ENCODE peak calls at places on chromosomes 16 and 17, in four cellular contexts. X is GM23338, R is PC-3, Z is HCT116. B is an unnamed sample. For H3K9me2, the result is how much of the 10 kb centered on the place peaks cover.

GRCh38 chr16:77148121-77148520 is 42.9 kb upstream of the MON1B start:
- DNase-seq in X (no peak), R (no peak), Z (no peak), B (no peak)

GRCh38 chr16:82008957-82009592 is 2.2 kb downstream of the SDR42E1 start:
- DNase-seq in X (no peak), R (no peak), Z (no peak), B (no peak)

GRCh38 chr17:42520540-42520951 is 15.5 kb upstream of the NAGLU start:
- DNase-seq in X (peak), R (no peak), Z (no peak), B (no peak)

GRCh38 chr17:50556803-50557202 is 3.7 kb upstream of the CACNA1G start:
- DNase-seq in X (no peak), R (no peak), Z (no peak), B (no peak)

GRCh38 chr17:78818932-78819331 is 21.7 kb downstream of the USP36 start:
- DNase-seq in X (no peak), R (no peak), Z (no peak), B (no peak)

GRCh38 chr17:75979705-75980187 is 706 bp downstream of the TEN1 start:
- DNase-seq in X (no peak), R (no peak), Z (no peak), B (no peak)

GRCh38 chr16:17084134-17084533 is 386.6 kb downstream of the XYLT1 start:
- DNase-seq in X (peak), R (no peak), Z (no peak), B (no peak)

GRCh38 chr17:78257810-78258322 is 26.4 kb downstream of the TMEM235 start:
- DNase-seq in X (no peak), R (no peak), Z (no peak), B (peak)

GRCh38 chr17:72342582-72343527 is 222.0 kb downstream of the SOX9 start:
- DNase-seq in X (peak), R (no peak), Z (no peak), B (no peak)

GRCh38 chr16:67052399-67052798 is 23.4 kb downstream of the CBFB start:
- DNase-seq in X (no peak), R (no peak), Z (no peak), B (no peak)

GRCh38 chr17:76252040-76252954 is 12.0 kb upstream of the RNF157 start:
- DNase-seq in X (no peak), R (peak), Z (no peak), B (peak)

GRCh38 chr16:54370653-54371052 is 84.1 kb upstream of the IRX3 start:
- DNase-seq in X (peak), R (no peak), Z (no peak), B (peak)

GRCh38 chr16:54066451-54067056 is 220.0 kb downstream of the IRX3 start:
- DNase-seq in X (no peak), R (peak), Z (no peak), B (no peak)

GRCh38 chr16:89084814-89085612 is 8.6 kb upstream of the ACSF3 start:
- DNase-seq in X (no peak), R (no peak), Z (no peak), B (no peak)

GRCh38 chr17:66996926-66997325 is 32.4 kb downstream of the CACNG4 start:
- DNase-seq in X (no peak), R (no peak), Z (no peak), B (no peak)

GRCh38 chr17:66990047-66990446 is 25.5 kb downstream of the CACNG4 start:
- DNase-seq in X (no peak), R (no peak), Z (no peak), B (no peak)

GRCh38 chr17:66992911-66993310 is 28.4 kb downstream of the CACNG4 start:
- DNase-seq in X (no peak), R (no peak), Z (no peak), B (no peak)

GRCh38 chr17:66995944-66996343 is 31.4 kb downstream of the CACNG4 start:
- DNase-seq in X (no peak), R (no peak), Z (no peak), B (no peak)

GRCh38 chr17:66994943-66995535 is 30.5 kb downstream of the CACNG4 start:
- DNase-seq in X (no peak), R (no peak), Z (no peak), B (no peak)
- TF ChIP-seq EZH2phosphoT487 in X (no peak), R (no peak), Z (no peak), B (no peak)

GRCh38 chr17:17741346-17742023 is 60.2 kb downstream of the RAI1 start:
- DNase-seq in X (peak), R (no peak), Z (no peak), B (peak)
- TF ChIP-seq CTCF in X (no peak), R (no peak), Z (no peak), B (no peak)

GRCh38 chr17:17832040-17832363 is 4.8 kb downstream of the SREBF1 start:
- DNase-seq in X (no peak), R (no peak), Z (no peak), B (no peak)
- H3K9me2 ChIP-seq in X (under half), R (under half), Z (under half), B (under half)

DNA sequence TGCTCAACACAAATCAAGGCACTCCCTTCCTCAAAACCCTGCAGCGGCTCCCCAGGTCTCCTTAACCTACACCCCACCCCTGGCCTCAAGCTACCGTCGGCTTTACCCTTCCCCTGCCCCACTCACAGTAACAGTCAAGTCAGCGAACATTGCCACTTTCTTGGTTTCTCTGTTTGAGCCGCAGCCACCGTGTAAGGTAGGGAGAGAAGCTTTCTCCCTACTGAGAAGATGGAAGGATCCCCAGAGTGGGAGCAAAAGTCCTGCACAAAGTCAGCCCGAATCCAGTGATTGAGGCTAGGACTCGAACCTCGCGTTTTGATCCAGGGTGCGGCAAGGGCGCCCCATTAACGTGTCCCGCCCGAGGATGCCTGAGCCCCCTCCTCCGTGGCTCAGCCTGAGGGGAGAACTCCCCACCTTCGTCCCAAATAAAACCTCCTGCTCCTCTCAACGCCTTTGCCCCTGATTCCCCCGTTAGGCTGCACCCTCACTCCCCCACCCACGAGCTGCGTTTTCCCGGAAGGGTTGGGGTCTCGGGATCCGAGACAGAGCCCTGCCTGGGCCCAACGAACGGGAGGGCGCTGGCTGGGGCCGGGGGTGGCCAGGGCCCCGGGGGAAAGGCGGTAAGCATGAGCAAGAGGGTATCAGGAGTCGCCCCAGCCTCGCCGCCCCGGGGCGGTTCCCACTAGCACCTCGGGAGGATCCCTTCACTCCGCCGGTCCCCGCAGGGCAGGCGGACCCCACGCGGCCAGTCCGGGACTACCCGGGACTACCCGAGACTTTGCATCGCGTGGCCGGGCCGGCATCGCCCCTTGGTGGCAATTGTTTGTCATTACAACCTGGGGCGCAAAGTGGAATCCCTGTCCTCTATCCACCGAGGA is 9.9 kb upstream of the NAGS start:
- DNase-seq in X (peak), R (peak), Z (no peak), B (peak)
- TF ChIP-seq EZH2phosphoT487 in X (no peak), R (no peak), Z (no peak), B (no peak)

DNA sequence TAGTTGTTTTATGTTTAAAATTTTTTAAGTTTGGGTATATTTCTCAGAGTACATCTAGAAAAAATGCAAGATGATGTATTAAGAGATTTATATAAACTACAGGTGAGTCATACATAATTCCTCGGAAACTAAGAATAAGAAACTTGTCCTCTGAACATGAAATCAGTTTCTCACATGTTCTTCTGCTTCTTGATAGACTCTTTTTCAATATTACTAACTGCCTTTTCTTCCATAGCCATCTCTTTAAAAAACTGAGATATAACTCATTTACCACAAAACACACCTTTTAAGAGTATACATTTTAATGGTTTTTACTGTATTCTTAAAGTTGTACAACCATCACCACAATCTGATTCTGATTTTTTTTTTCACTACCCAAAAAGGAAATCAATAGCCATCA is 238.4 kb upstream of the AXIN2 start:
- DNase-seq in X (no peak), R (no peak), Z (no peak), B (no peak)
- TF ChIP-seq CTCF in X (no peak), R (no peak), Z (no peak), B (no peak)